ENCODE peak calls at places on chromosomes 3 and 15, in five cellular contexts. One of them, this sample, is unnamed.

GRCh38 chr3:16618721-16619120 is 13.5 kb upstream of the DAZL start:
- DNase-seq in DND-41: no peak
- DNase-seq in foreskin keratinocyte: peak; percentile 33
- DNase-seq in ovary: no peak
- DNase-seq in lung: no peak
- DNase-seq in this sample: no peak

GRCh38 chr3:137217733-137218132 is 259.9 kb downstream of the IL20RB start:
- DNase-seq in foreskin keratinocyte: no peak
- DNase-seq in DND-41: no peak
- DNase-seq in ovary: no peak
- DNase-seq in lung: no peak
- DNase-seq in this sample: no peak

GRCh38 chr3:119628816-119629445 is 31.2 kb downstream of the PLA1A start:
- DNase-seq in ovary: no peak
- DNase-seq in foreskin keratinocyte: no peak
- DNase-seq in lung: no peak
- DNase-seq in DND-41: no peak
- DNase-seq in this sample: no peak

GRCh38 chr3:175743733-175744400 is 884.7 kb downstream of the NAALADL2 start:
- DNase-seq in foreskin keratinocyte: peak; percentile 71
- DNase-seq in ovary: no peak
- DNase-seq in lung: no peak
- DNase-seq in DND-41: no peak
- DNase-seq in this sample: no peak

GRCh38 chr3:73658227-73658626 is 33.5 kb upstream of the PDZRN3 start:
- DNase-seq in foreskin keratinocyte: no peak
- DNase-seq in DND-41: no peak
- DNase-seq in lung: no peak
- DNase-seq in ovary: no peak
- DNase-seq in this sample: no peak

GRCh38 chr3:107921083-107921482 is 169.7 kb downstream of the CD47 start:
- DNase-seq in lung: no peak
- DNase-seq in ovary: no peak
- DNase-seq in DND-41: no peak
- DNase-seq in foreskin keratinocyte: no peak
- DNase-seq in this sample: no peak

GRCh38 chr15:72344602-72345001 is 24.6 kb upstream of the CELF6 start:
- DNase-seq in DND-41: no peak
- DNase-seq in foreskin keratinocyte: no peak
- DNase-seq in lung: no peak
- DNase-seq in ovary: no peak
- DNase-seq in this sample: no peak

GRCh38 chr3:146590521-146590920 is 14.6 kb downstream of the PLSCR5 start:
- DNase-seq in lung: no peak
- DNase-seq in foreskin keratinocyte: no peak
- DNase-seq in ovary: no peak
- DNase-seq in DND-41: no peak
- DNase-seq in this sample: no peak

GRCh38 chr15:65343374-65343981 is 34.3 kb downstream of the IGDCC3 start:
- DNase-seq in DND-41: no peak
- DNase-seq in foreskin keratinocyte: no peak
- DNase-seq in ovary: no peak
- DNase-seq in lung: no peak
- DNase-seq in this sample: no peak

GRCh38 chr3:50333744-50334328 is 5.8 kb upstream of the TUSC2 start:
- DNase-seq in foreskin keratinocyte: no peak
- DNase-seq in DND-41: no peak
- DNase-seq in ovary: no peak
- DNase-seq in lung: no peak
- DNase-seq in this sample: no peak

GRCh38 chr3:184727357-184728060 is 15.6 kb upstream of the MAGEF1 start:
- DNase-seq in DND-41: peak; percentile 37
- DNase-seq in foreskin keratinocyte: peak; percentile 51
- DNase-seq in lung: peak; percentile 65
- DNase-seq in ovary: peak; percentile 60
- DNase-seq in this sample: peak; percentile 57

GRCh38 chr15:52568569-52569243 is at the start of gene ARPP19:
- DNase-seq in DND-41: peak; percentile 88
- DNase-seq in ovary: peak; percentile 86
- DNase-seq in lung: peak; percentile 93
- DNase-seq in foreskin keratinocyte: peak; percentile 72
- DNase-seq in this sample: peak; percentile 88

GRCh38 chr3:31354373-31354772 is 178.4 kb upstream of the STT3B start:
- DNase-seq in foreskin keratinocyte: no peak
- DNase-seq in lung: no peak
- DNase-seq in ovary: no peak
- DNase-seq in DND-41: no peak
- DNase-seq in this sample: no peak

GRCh38 chr15:63950911-63951481 is 95.3 kb downstream of the DAPK2 start:
- DNase-seq in DND-41: no peak
- DNase-seq in foreskin keratinocyte: no peak
- DNase-seq in lung: no peak
- DNase-seq in ovary: no peak
- DNase-seq in this sample: no peak

GRCh38 chr15:38430106-38430760 is 23.7 kb upstream of the FAM98B start:
- DNase-seq in lung: no peak
- DNase-seq in ovary: no peak
- DNase-seq in foreskin keratinocyte: no peak
- DNase-seq in DND-41: no peak
- DNase-seq in this sample: no peak

GRCh38 chr3:49205154-49205788 is 33.9 kb downstream of the KLHDC8B start:
- DNase-seq in ovary: no peak
- DNase-seq in foreskin keratinocyte: no peak
- DNase-seq in DND-41: no peak
- DNase-seq in lung: no peak
- DNase-seq in this sample: no peak

GRCh38 chr3:58659051-58659675 is 7.4 kb downstream of the FAM3D start:
- DNase-seq in ovary: no peak
- DNase-seq in lung: no peak
- DNase-seq in foreskin keratinocyte: no peak
- DNase-seq in DND-41: no peak
- DNase-seq in this sample: peak; percentile 68

GRCh38 chr3:195065142-195065863 is 205.7 kb downstream of the XXYLT1 start:
- DNase-seq in foreskin keratinocyte: no peak
- DNase-seq in ovary: no peak
- DNase-seq in lung: no peak
- DNase-seq in DND-41: no peak
- DNase-seq in this sample: no peak

GRCh38 chr3:100709840-100710235 is 544 bp downstream of the TFG start:
- DNase-seq in DND-41: peak; percentile 76
- DNase-seq in lung: no peak
- DNase-seq in ovary: peak; percentile 67
- DNase-seq in foreskin keratinocyte: no peak
- DNase-seq in this sample: peak; percentile 19

GRCh38 chr15:98904466-98905048 is 103.0 kb downstream of the PGPEP1L start:
- DNase-seq in lung: no peak
- DNase-seq in ovary: no peak
- DNase-seq in foreskin keratinocyte: peak; percentile 40
- DNase-seq in DND-41: peak; percentile 47
- DNase-seq in this sample: no peak

GRCh38 chr3:25594007-25594502 is 70.7 kb downstream of the TOP2B start:
- DNase-seq in DND-41: peak; percentile 16
- DNase-seq in foreskin keratinocyte: no peak
- DNase-seq in ovary: no peak
- DNase-seq in lung: no peak
- DNase-seq in this sample: no peak

GRCh38 chr3:51539291-51539891 is 872 bp downstream of the RAD54L2 start:
- DNase-seq in DND-41: peak; percentile 49
- DNase-seq in lung: no peak
- DNase-seq in ovary: no peak
- DNase-seq in foreskin keratinocyte: peak; percentile 29
- DNase-seq in this sample: peak; percentile 7

GRCh38 chr3:151112731-151113130 is 27.3 kb downstream of the MED12L start:
- DNase-seq in ovary: no peak
- DNase-seq in foreskin keratinocyte: no peak
- DNase-seq in lung: no peak
- DNase-seq in DND-41: no peak
- DNase-seq in this sample: no peak

GRCh38 chr3:40504636-40505430 is 1.0 kb upstream of the ZNF620 start:
- DNase-seq in foreskin keratinocyte: peak; percentile 98
- DNase-seq in ovary: peak; percentile 34
- DNase-seq in lung: peak; percentile 38
- DNase-seq in DND-41: no peak
- DNase-seq in this sample: no peak

GRCh38 chr3:163916596-163917560 is 1161.4 kb downstream of the SI start:
- DNase-seq in ovary: no peak
- DNase-seq in lung: no peak
- DNase-seq in foreskin keratinocyte: no peak
- DNase-seq in DND-41: no peak
- DNase-seq in this sample: no peak

GRCh38 chr3:15291589-15292541 is 40.5 kb downstream of the SH3BP5 start:
- DNase-seq in DND-41: peak; percentile 91
- DNase-seq in ovary: no peak
- DNase-seq in lung: no peak
- DNase-seq in foreskin keratinocyte: no peak
- DNase-seq in this sample: no peak
- TF ChIP-seq CTCF in DND-41: no peak
- TF ChIP-seq CTCF in ovary: no peak
- TF ChIP-seq CTCF in lung: no peak
- TF ChIP-seq CTCF in foreskin keratinocyte: no peak
- TF ChIP-seq CTCF in this sample: no peak

DNA sequence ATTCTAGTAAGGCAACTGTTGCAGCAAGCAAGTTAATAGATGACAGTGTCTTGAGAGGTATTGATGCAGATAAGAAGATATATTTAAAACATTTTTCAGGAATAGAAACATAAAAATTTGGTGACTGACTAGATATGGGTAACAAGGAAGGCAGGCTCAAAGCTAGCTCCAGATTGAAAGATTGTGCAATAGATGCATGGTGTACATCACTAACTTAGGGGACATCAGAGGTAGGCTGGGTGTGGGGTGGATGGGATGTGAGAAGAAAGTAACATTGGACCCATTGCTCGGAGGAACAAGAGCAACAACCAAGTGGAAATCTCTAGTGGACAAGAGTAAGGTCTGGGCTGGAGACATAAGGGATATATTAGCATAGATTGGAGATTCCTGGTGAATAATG is 306.9 kb downstream of the MCTP2 start:
- DNase-seq in lung: no peak
- DNase-seq in DND-41: no peak
- DNase-seq in foreskin keratinocyte: no peak
- DNase-seq in ovary: no peak
- DNase-seq in this sample: no peak
- H3K4me1 ChIP-seq in lung: no peaks in the 10 kb centered on the region
- H3K4me1 ChIP-seq in DND-41: no peaks in the 10 kb centered on the region
- H3K4me1 ChIP-seq in foreskin keratinocyte: no peaks in the 10 kb centered on the region
- H3K4me1 ChIP-seq in ovary: no peaks in the 10 kb centered on the region
- H3K4me1 ChIP-seq in this sample: no peaks in the 10 kb centered on the region

DNA sequence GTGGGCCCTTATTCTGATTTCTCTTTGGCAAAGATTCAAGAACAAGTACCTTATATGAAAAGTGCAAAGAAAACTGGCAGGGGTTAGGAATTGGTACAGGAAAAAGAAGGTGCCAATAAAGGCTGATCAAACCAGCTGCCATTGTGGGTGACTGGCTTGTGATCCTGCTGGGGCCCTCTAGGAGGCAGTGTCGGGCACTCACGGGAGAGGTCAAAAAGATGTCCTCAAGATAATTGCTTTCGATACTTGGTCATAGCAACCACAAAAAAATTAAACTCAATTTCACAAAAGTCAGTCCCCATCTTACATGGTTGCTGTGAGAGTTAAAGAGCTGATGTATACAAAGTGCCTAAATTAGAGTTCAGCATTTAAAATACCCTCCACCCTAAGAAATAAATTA is 31.0 kb upstream of the CAV3 start:
- DNase-seq in ovary: no peak
- DNase-seq in foreskin keratinocyte: no peak
- DNase-seq in lung: no peak
- DNase-seq in DND-41: no peak
- DNase-seq in this sample: no peak
- TF ChIP-seq CTCF in ovary: no peak
- TF ChIP-seq CTCF in foreskin keratinocyte: peak; percentile 46
- TF ChIP-seq CTCF in lung: no peak
- TF ChIP-seq CTCF in DND-41: peak; percentile 59
- TF ChIP-seq CTCF in this sample: no peak

GRCh38 chr3:5143459-5143858 is 21.4 kb downstream of the ARL8B start:
- DNase-seq in foreskin keratinocyte: no peak
- DNase-seq in lung: no peak
- DNase-seq in ovary: no peak
- DNase-seq in DND-41: no peak
- DNase-seq in this sample: no peak
- H3K4me1 ChIP-seq in foreskin keratinocyte: peaks cover 13% of the 10 kb centered on the region
- H3K4me1 ChIP-seq in lung: peaks cover 22% of the 10 kb centered on the region
- H3K4me1 ChIP-seq in ovary: peaks cover 7% of the 10 kb centered on the region
- H3K4me1 ChIP-seq in DND-41: peaks cover 8% of the 10 kb centered on the region
- H3K4me1 ChIP-seq in this sample: no peaks in the 10 kb centered on the region

GRCh38 chr3:187830181-187830580 is 84.9 kb upstream of the BCL6 start:
- DNase-seq in ovary: no peak
- DNase-seq in lung: no peak
- DNase-seq in foreskin keratinocyte: no peak
- DNase-seq in DND-41: no peak
- DNase-seq in this sample: no peak

GRCh38 chr3:187833799-187834578 is 88.7 kb upstream of the BCL6 start:
- DNase-seq in lung: no peak
- DNase-seq in ovary: no peak
- DNase-seq in foreskin keratinocyte: no peak
- DNase-seq in DND-41: no peak
- DNase-seq in this sample: no peak

GRCh38 chr3:187831125-187832051 is 86.1 kb upstream of the BCL6 start:
- DNase-seq in lung: no peak
- DNase-seq in DND-41: no peak
- DNase-seq in ovary: no peak
- DNase-seq in foreskin keratinocyte: no peak
- DNase-seq in this sample: no peak

GRCh38 chr3:187833375-187833774 is 88.1 kb upstream of the BCL6 start:
- DNase-seq in DND-41: no peak
- DNase-seq in foreskin keratinocyte: no peak
- DNase-seq in ovary: no peak
- DNase-seq in lung: no peak
- DNase-seq in this sample: no peak

DNA sequence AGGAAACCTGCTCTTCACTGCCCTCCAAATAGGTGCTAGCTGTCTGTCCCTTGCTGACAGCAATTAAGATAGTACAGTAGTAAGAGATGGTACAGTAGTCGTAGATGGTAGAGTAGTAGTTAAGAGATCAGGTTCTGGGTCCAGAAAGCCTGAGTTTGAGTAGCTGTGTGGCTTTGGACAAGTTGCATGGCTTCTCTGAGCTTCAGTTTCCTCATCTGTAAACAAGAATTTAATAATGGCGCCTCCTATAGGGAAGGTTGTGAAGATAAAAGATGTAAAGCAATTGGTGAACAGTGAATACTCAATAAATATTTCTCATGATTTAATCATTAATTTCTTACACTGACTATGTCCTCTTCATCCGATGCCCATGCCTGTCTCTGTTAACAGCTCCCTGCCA is 86.9 kb upstream of the BCL6 start:
- DNase-seq in lung: no peak
- DNase-seq in ovary: no peak
- DNase-seq in foreskin keratinocyte: no peak
- DNase-seq in DND-41: no peak
- DNase-seq in this sample: no peak
- TF ChIP-seq CTCF in lung: no peak
- TF ChIP-seq CTCF in ovary: no peak
- TF ChIP-seq CTCF in foreskin keratinocyte: peak; percentile 34
- TF ChIP-seq CTCF in DND-41: peak; percentile 28
- TF ChIP-seq CTCF in this sample: no peak